ENCODE peak calls at places on chromosomes 12 and 14, in seven cellular contexts. Q, A, I, S, F, D and L are unnamed samples.

GRCh38 chr14:61342486-61342885 is 21.1 kb downstream of the PRKCH start:
- DNase-seq in A (no peak), Q (no peak), I (no peak), F (no peak), D (no peak), S (no peak), L (no peak)

GRCh38 chr12:38113991-38114390 is 202.6 kb upstream of the ALG10B start:
- DNase-seq in F (no peak), Q (no peak), I (no peak), D (no peak), A (no peak), S (no peak), L (no peak)

GRCh38 chr12:41739066-41739465 is 405.6 kb downstream of the GXYLT1 start:
- DNase-seq in S (no peak), F (no peak), I (no peak), D (no peak), Q (no peak), A (no peak), L (no peak)

GRCh38 chr12:31655792-31656191 is 3.7 kb upstream of the ETFBKMT start:
- DNase-seq in I (no peak), D (no peak), S (no peak), Q (no peak), A (no peak), F (no peak), L (no peak)

GRCh38 chr12:97977870-97978269 is 515.3 kb downstream of the RMST start:
- DNase-seq in I (no peak), D (no peak), A (no peak), F (no peak), S (no peak), Q (no peak), L (no peak)

GRCh38 chr12:77232045-77232444 is 166.7 kb upstream of the E2F7 start:
- DNase-seq in A (no peak), F (no peak), S (no peak), I (no peak), Q (no peak), D (no peak), L (no peak)

GRCh38 chr12:25590021-25590721 is 37.1 kb upstream of the LMNTD1 start:
- DNase-seq in I (no peak), A (no peak), F (no peak), D (no peak), S (no peak), Q (no peak), L (no peak)

GRCh38 chr14:21891921-21892320 is 218.3 kb upstream of the OR4E1 start:
- DNase-seq in F (no peak), S (no peak), Q (no peak), D (no peak), A (no peak), I (no peak), L (no peak)

GRCh38 chr12:103456006-103456405 is 39.8 kb downstream of the C12orf42 start:
- DNase-seq in D (no peak), I (no peak), F (no peak), A (no peak), Q (no peak), S (no peak), L (no peak)

GRCh38 chr12:122850048-122850445 is 14.8 kb downstream of the HIP1R start:
- DNase-seq in Q (no peak), S (no peak), A (no peak), F (no peak), I (peak), D (no peak), L (no peak)

GRCh38 chr12:132710062-132710421 is 600 bp upstream of the PGAM5 start:
- DNase-seq in D (no peak), F (peak), Q (no peak), A (no peak), I (peak), S (no peak), L (no peak)

GRCh38 chr12:27564612-27565213 is 40.7 kb downstream of the PPFIBP1 start:
- DNase-seq in Q (no peak), D (no peak), S (no peak), I (no peak), A (no peak), F (no peak), L (no peak)

GRCh38 chr14:92513204-92513965 is at the start of gene RIN3:
- DNase-seq in S (peak), I (no peak), F (peak), A (peak), D (no peak), Q (peak), L (no peak)

GRCh38 chr14:66404051-66404450 is 82.1 kb upstream of the CCDC196 start:
- DNase-seq in A (no peak), Q (no peak), S (no peak), F (no peak), D (no peak), I (no peak), L (no peak)

GRCh38 chr14:55354500-55354899 is 57.1 kb downstream of the ATG14 start:
- DNase-seq in D (no peak), F (peak), I (peak), A (no peak), Q (no peak), S (peak), L (peak)

GRCh38 chr12:66725031-66725430 is 46.2 kb upstream of the GRIP1 start:
- DNase-seq in A (no peak), D (no peak), Q (no peak), F (no peak), S (no peak), I (no peak), L (no peak)

GRCh38 chr14:65637780-65638179 is 225.2 kb downstream of the FUT8 start:
- DNase-seq in I (no peak), F (no peak), D (no peak), A (no peak), S (no peak), Q (no peak), L (no peak)

GRCh38 chr12:131362290-131363211 is 348.3 kb upstream of the SFSWAP start:
- DNase-seq in S (no peak), A (no peak), F (no peak), I (no peak), Q (no peak), D (no peak), L (no peak)

GRCh38 chr12:530871-531270 is 71.1 kb downstream of the B4GALNT3 start:
- DNase-seq in F (no peak), Q (no peak), S (no peak), A (no peak), D (no peak), I (no peak), L (no peak)

GRCh38 chr12:124762791-124763593 is 100.7 kb downstream of the SCARB1 start:
- DNase-seq in S (no peak), F (no peak), Q (no peak), D (no peak), A (no peak), I (no peak), L (no peak)

GRCh38 chr12:22543246-22544037 is 900 bp downstream of the C2CD5 start:
- DNase-seq in A (peak), I (peak), S (peak), Q (peak), F (peak), D (peak), L (peak)

GRCh38 chr12:53219116-53219955 is 12.3 kb upstream of the ITGB7 start:
- DNase-seq in S (peak), F (no peak), D (no peak), I (no peak), A (peak), Q (no peak), L (no peak)

GRCh38 chr14:56137842-56138241 is 19.6 kb downstream of the PELI2 start:
- DNase-seq in A (no peak), F (peak), D (no peak), I (no peak), S (no peak), Q (no peak), L (no peak)

GRCh38 chr12:12859690-12860089 is 31.7 kb upstream of the GPRC5A start:
- DNase-seq in I (no peak), A (no peak), F (no peak), D (no peak), Q (no peak), S (no peak), L (no peak)

GRCh38 chr12:88505696-88506095 is 74.6 kb downstream of the KITLG start:
- DNase-seq in F (no peak), S (no peak), A (no peak), Q (no peak), I (no peak), D (no peak), L (no peak)

GRCh38 chr12:103495158-103495782 is 498 bp downstream of the C12orf42 start:
- DNase-seq in Q (peak), S (no peak), A (peak), I (peak), D (no peak), F (peak), L (no peak)

GRCh38 chr12:202081-202731 is 11.8 kb downstream of the SLC6A12 start:
- DNase-seq in Q (no peak), F (peak), I (no peak), D (no peak), A (peak), S (no peak), L (no peak)

GRCh38 chr12:28320353-28320752 is 130.1 kb downstream of the CCDC91 start:
- DNase-seq in D (no peak), F (no peak), A (no peak), I (no peak), S (no peak), Q (no peak), L (no peak)

GRCh38 chr14:74547331-74547927 is 53.9 kb downstream of the ISCA2 start:
- DNase-seq in I (no peak), F (peak), Q (no peak), A (no peak), S (no peak), D (no peak), L (no peak)

GRCh38 chr12:132408626-132409494 is 79.5 kb upstream of the GALNT9 start:
- DNase-seq in D (no peak), S (no peak), Q (no peak), F (no peak), A (no peak), I (no peak), L (no peak)

GRCh38 chr14:63273717-63274673 is 44.7 kb downstream of the GPHB5 start:
- DNase-seq in I (no peak), Q (no peak), A (no peak), F (no peak), D (no peak), S (peak), L (no peak)

GRCh38 chr12:29640589-29641345 is 143.0 kb downstream of the TMTC1 start:
- DNase-seq in Q (no peak), D (no peak), S (peak), I (no peak), F (peak), A (no peak), L (peak)

DNA sequence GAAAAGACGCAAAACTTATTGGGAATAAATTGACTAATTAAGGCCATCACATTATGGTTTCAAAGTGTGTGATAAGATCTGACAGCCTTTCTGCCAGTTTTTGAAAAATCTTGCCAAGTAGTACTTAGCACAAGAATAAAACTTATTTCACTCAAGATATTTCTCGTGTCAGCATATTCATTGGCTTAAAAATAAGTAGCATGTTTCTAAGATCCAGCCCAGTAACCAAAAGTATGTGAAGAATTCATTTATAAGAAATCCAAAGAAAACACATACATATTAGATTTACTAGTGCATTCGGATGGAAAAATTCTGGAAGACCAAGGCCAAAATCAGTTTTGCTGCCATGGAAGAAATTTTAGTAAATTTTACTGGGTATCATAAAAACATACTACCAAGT is 1134.9 kb downstream of the GALC start:
- DNase-seq in F (no peak), D (no peak), A (no peak), S (no peak), I (no peak), Q (no peak), L (no peak)
- H3K27ac ChIP-seq in F (no peak), D (no peak), A (no peak), S (no peak), I (no peak), Q (no peak), L (no peak)

GRCh38 chr12:79933043-79933442 is 1.9 kb downstream of the PPP1R12A start:
- DNase-seq in Q (no peak), A (no peak), F (no peak), D (no peak), S (no peak), I (no peak), L (no peak)
- H3K27ac ChIP-seq in Q (peak), A (peak), F (no peak), D (no peak), S (peak), I (peak), L (peak)

GRCh38 chr14:95418858-95419257 is 97.6 kb downstream of the SYNE3 start:
- DNase-seq in D (no peak), F (no peak), Q (no peak), A (no peak), I (no peak), S (no peak), L (no peak)
- H3K27ac ChIP-seq in D (no peak), F (no peak), Q (no peak), A (no peak), I (no peak), S (no peak), L (no peak)

GRCh38 chr14:105314287-105315185 is at the start of gene PACS2:
- DNase-seq in D (no peak), Q (no peak), I (peak), F (peak), S (peak), A (peak), L (no peak)
- H3K27ac ChIP-seq in D (peak), Q (peak), I (peak), F (no peak), S (peak), A (peak), L (peak)